ENCODE peak calls at places on chromosomes 13 and 19, in ten cellular contexts. L is astrocyte of the spinal cord; N is HFFc6; U is lung; E is frontal cortex; K is effector memory CD4-positive, alpha-beta T cell; Q is left lung; Y is activated T-cell treated with anti-CD3 and anti-CD28 coated beads, Interleukin-2, amount 50 U/mL, for 72 hours; J is activated CD4-positive, alpha-beta T cell treated with anti-CD3 and anti-CD28 coated beads, Interleukin-2, amount 50 U/mL, for 24 hours; G is activated naive CD4-positive, alpha-beta T cell. X is an unnamed sample.

GRCh38 chr19:47598407-47599349 is 10.3 kb upstream of the BICRA start:
- DNase-seq in L (peak), N (peak), U (peak), E (no peak), K (no peak), Q (peak), Y (no peak), J (no peak), G (no peak), X (peak)

GRCh38 chr13:75161804-75162203 is 320.2 kb downstream of the TBC1D4 start:
- DNase-seq in L (no peak), N (no peak), U (no peak), E (no peak), K (no peak), Q (no peak), Y (no peak), J (no peak), G (no peak), X (no peak)

GRCh38 chr19:31140717-31141116 is 208.5 kb downstream of the TSHZ3 start:
- DNase-seq in L (peak), N (peak), U (no peak), E (no peak), K (no peak), Q (no peak), Y (no peak), J (no peak), G (no peak), X (no peak)

GRCh38 chr13:105346141-105346766 is 1189.2 kb downstream of the EFNB2 start:
- DNase-seq in L (peak), N (peak), U (no peak), E (no peak), K (no peak), Q (no peak), Y (no peak), J (no peak), G (no peak), X (no peak)

GRCh38 chr19:12885749-12886706 is 973 bp downstream of the KLF1 start:
- DNase-seq in L (no peak), N (no peak), U (no peak), E (no peak), K (no peak), Q (no peak), Y (no peak), J (no peak), G (no peak), X (no peak)

GRCh38 chr19:35760711-35761349 is 2.9 kb downstream of the PROSER3 start:
- DNase-seq in L (no peak), N (no peak), U (no peak), E (no peak), K (no peak), Q (no peak), Y (no peak), J (no peak), G (no peak), X (no peak)

GRCh38 chr13:103931885-103932284 is 865.7 kb upstream of the SLC10A2 start:
- DNase-seq in L (no peak), N (no peak), U (no peak), E (no peak), K (no peak), Q (no peak), Y (no peak), J (no peak), G (no peak), X (no peak)

GRCh38 chr19:10289167-10289835 is 451 bp upstream of the ICAM5 start:
- DNase-seq in L (no peak), N (peak), U (peak), E (no peak), K (peak), Q (peak), Y (peak), J (peak), G (no peak), X (no peak)

GRCh38 chr19:512548-513365 is 5.5 kb downstream of the TPGS1 start:
- DNase-seq in L (no peak), N (no peak), U (peak), E (no peak), K (no peak), Q (no peak), Y (no peak), J (no peak), G (no peak), X (no peak)

GRCh38 chr19:35828694-35829301 is 16.2 kb upstream of the PRODH2 start:
- DNase-seq in L (peak), N (peak), U (no peak), E (no peak), K (peak), Q (no peak), Y (peak), J (peak), G (no peak), X (peak)

GRCh38 chr19:52685811-52686210 is 47.7 kb upstream of the ZNF83 start:
- DNase-seq in L (no peak), N (no peak), U (no peak), E (no peak), K (no peak), Q (no peak), Y (no peak), J (no peak), G (no peak), X (no peak)

GRCh38 chr13:51222510-51223283 is 499 bp downstream of the FAM124A start:
- DNase-seq in L (no peak), N (no peak), U (no peak), E (peak), K (no peak), Q (peak), Y (no peak), J (no peak), G (no peak), X (peak)

GRCh38 chr13:34719060-34719875 is 222.8 kb upstream of the NBEA start:
- DNase-seq in L (no peak), N (no peak), U (no peak), E (no peak), K (no peak), Q (no peak), Y (no peak), J (no peak), G (no peak), X (no peak)

GRCh38 chr19:16908759-16909158 is 20.0 kb downstream of the F2RL3 start:
- DNase-seq in L (no peak), N (no peak), U (no peak), E (no peak), K (no peak), Q (peak), Y (no peak), J (no peak), G (no peak), X (no peak)

GRCh38 chr13:28120317-28120716 is 18.0 kb upstream of the PAN3 start:
- DNase-seq in L (no peak), N (no peak), U (no peak), E (no peak), K (no peak), Q (no peak), Y (no peak), J (no peak), G (no peak), X (no peak)

GRCh38 chr13:47087841-47088240 is 191.0 kb upstream of the HTR2A start:
- DNase-seq in L (peak), N (peak), U (no peak), E (no peak), K (no peak), Q (no peak), Y (no peak), J (no peak), G (no peak), X (no peak)

GRCh38 chr19:36026091-36026876 is 6.4 kb downstream of the CLIP3 start:
- DNase-seq in L (no peak), N (no peak), U (no peak), E (no peak), K (no peak), Q (no peak), Y (no peak), J (no peak), G (no peak), X (no peak)

GRCh38 chr13:113976711-113977684 is 3.1 kb upstream of the C13orf46 start:
- DNase-seq in L (peak), N (peak), U (no peak), E (no peak), K (no peak), Q (peak), Y (no peak), J (no peak), G (no peak), X (no peak)

GRCh38 chr13:50326271-50326670 is 311.0 kb downstream of the KCNRG start:
- DNase-seq in L (no peak), N (no peak), U (no peak), E (no peak), K (no peak), Q (no peak), Y (no peak), J (no peak), G (no peak), X (no peak)

GRCh38 chr13:35797946-35798345 is 321.5 kb upstream of the MAB21L1 start:
- DNase-seq in L (no peak), N (no peak), U (no peak), E (no peak), K (no peak), Q (no peak), Y (no peak), J (no peak), G (no peak), X (no peak)

GRCh38 chr13:31394491-31394890 is 194.7 kb downstream of the B3GLCT start:
- DNase-seq in L (peak), N (no peak), U (no peak), E (no peak), K (no peak), Q (no peak), Y (no peak), J (no peak), G (no peak), X (no peak)

GRCh38 chr13:42215578-42216421 is 56.2 kb upstream of the AKAP11 start:
- DNase-seq in L (peak), N (peak), U (no peak), E (no peak), K (no peak), Q (no peak), Y (peak), J (no peak), G (no peak), X (no peak)

GRCh38 chr13:31005066-31005465 is 72.6 kb downstream of the TEX26 start:
- DNase-seq in L (no peak), N (no peak), U (no peak), E (no peak), K (no peak), Q (peak), Y (no peak), J (no peak), G (no peak), X (no peak)

GRCh38 chr19:5491565-5491964 is 36.3 kb downstream of the ZNRF4 start:
- DNase-seq in L (no peak), N (no peak), U (no peak), E (no peak), K (no peak), Q (no peak), Y (no peak), J (no peak), G (no peak), X (no peak)

GRCh38 chr13:53137777-53138176 is 109.2 kb downstream of the OLFM4 start:
- DNase-seq in L (peak), N (peak), U (no peak), E (no peak), K (no peak), Q (no peak), Y (no peak), J (no peak), G (no peak), X (no peak)

GRCh38 chr13:98778749-98779148 is 26.3 kb upstream of the SLC15A1 start:
- DNase-seq in L (peak), N (no peak), U (no peak), E (no peak), K (no peak), Q (no peak), Y (no peak), J (no peak), G (no peak), X (no peak)

X was measured in mesothelial cell of epicardium.